ENCODE peak calls at places on chromosomes 5 and 9, in four cellular contexts. Q is HepG2, N is upper lobe of left lung, J is GM12878. U is an unnamed sample.
A peak's percentile ranks its signal among the peaks of the same experiment; 100 is the strongest.

GRCh38 chr9:71270554-71270953 is 149.1 kb upstream of the TRPM3 start:
- ATAC-seq in Q (no peak), N (no peak), J (no peak), U (no peak)

GRCh38 chr5:62616615-62617277 is 38.1 kb downstream of the LRRC70 start:
- ATAC-seq in J (no peak), Q (no peak), N (no peak), U (no peak)

GRCh38 chr9:123081824-123082223 is 48.4 kb downstream of the GPR21 start:
- ATAC-seq in N (no peak), Q (peak; percentile 62), J (peak; percentile 78), U (no peak)

GRCh38 chr9:677461-678097 is 163.9 kb upstream of the DMRT1 start:
- ATAC-seq in J (no peak), Q (peak; percentile 9), N (peak; percentile 53), U (peak; percentile 70)

GRCh38 chr5:181215997-181216982 is 6.8 kb upstream of the TRIM41 start:
- ATAC-seq in Q (no peak), N (no peak), J (no peak), U (no peak)

GRCh38 chr9:104856413-104856941 is 71.5 kb downstream of the ABCA1 start:
- ATAC-seq in Q (peak; percentile 94), J (peak; percentile 49), N (no peak), U (no peak)

GRCh38 chr5:96093890-96094381 is 132.3 kb upstream of the ELL2 start:
- ATAC-seq in J (no peak), N (no peak), Q (peak; percentile 70), U (no peak)

GRCh38 chr5:68074633-68075032 is 140.9 kb upstream of the PIK3R1 start:
- ATAC-seq in Q (peak; percentile 48), J (no peak), N (peak; percentile 59), U (no peak)

GRCh38 chr5:123283537-123283936 is 139.7 kb downstream of the CEP120 start:
- ATAC-seq in J (no peak), Q (no peak), N (no peak), U (no peak)

GRCh38 chr5:107303163-107303562 is 367.6 kb downstream of the EFNA5 start:
- ATAC-seq in N (no peak), Q (no peak), J (no peak), U (no peak)

GRCh38 chr9:82513242-82513750 is 524.7 kb downstream of the SPATA31D1 start:
- ATAC-seq in J (no peak), N (peak; percentile 40), Q (no peak), U (no peak)

GRCh38 chr9:68640421-68641089 is 64.5 kb upstream of the PIP5K1B start:
- ATAC-seq in N (no peak), J (peak; percentile 30), Q (no peak), U (no peak)

GRCh38 chr9:137647096-137647709 is 28.4 kb downstream of the EHMT1 start:
- ATAC-seq in J (no peak), Q (no peak), N (no peak), U (no peak)

GRCh38 chr5:170571331-170571731 is 67.5 kb downstream of the KCNIP1 start:
- ATAC-seq in N (no peak), J (no peak), Q (peak; percentile 65), U (no peak)

GRCh38 chr5:102867999-102868662 is 113.0 kb downstream of the PAM start:
- ATAC-seq in J (no peak), N (no peak), Q (no peak), U (no peak)

GRCh38 chr5:168712280-168712924 is 133.2 kb upstream of the PANK3 start:
- ATAC-seq in N (no peak), Q (no peak), J (peak; percentile 46), U (peak; percentile 80)

GRCh38 chr9:95409650-95410426 is 92.3 kb upstream of the FANCC start:
- ATAC-seq in J (no peak), Q (no peak), N (peak; percentile 31), U (peak; percentile 64)

GRCh38 chr9:135857371-135857786 is 50.0 kb downstream of the CAMSAP1 start:
- ATAC-seq in Q (no peak), N (no peak), J (no peak), U (no peak)

GRCh38 chr9:4138180-4138579 is 161.7 kb downstream of the GLIS3 start:
- ATAC-seq in J (no peak), N (no peak), Q (no peak), U (no peak)

GRCh38 chr5:152499816-152500575 is 94.9 kb upstream of the NMUR2 start:
- ATAC-seq in N (no peak), J (no peak), Q (no peak), U (no peak)

GRCh38 chr5:25979086-25979485 is 1059.3 kb downstream of the CDH9 start:
- ATAC-seq in Q (no peak), N (no peak), J (no peak), U (no peak)

GRCh38 chr9:99059074-99059894 is 45.6 kb upstream of the TGFBR1 start:
- ATAC-seq in Q (no peak), J (peak; percentile 86), N (peak; percentile 89), U (peak; percentile 79)

GRCh38 chr5:116788851-116789403 is 214.3 kb upstream of the SEMA6A start:
- ATAC-seq in J (no peak), N (peak; percentile 86), Q (no peak), U (peak; percentile 64)

DNA sequence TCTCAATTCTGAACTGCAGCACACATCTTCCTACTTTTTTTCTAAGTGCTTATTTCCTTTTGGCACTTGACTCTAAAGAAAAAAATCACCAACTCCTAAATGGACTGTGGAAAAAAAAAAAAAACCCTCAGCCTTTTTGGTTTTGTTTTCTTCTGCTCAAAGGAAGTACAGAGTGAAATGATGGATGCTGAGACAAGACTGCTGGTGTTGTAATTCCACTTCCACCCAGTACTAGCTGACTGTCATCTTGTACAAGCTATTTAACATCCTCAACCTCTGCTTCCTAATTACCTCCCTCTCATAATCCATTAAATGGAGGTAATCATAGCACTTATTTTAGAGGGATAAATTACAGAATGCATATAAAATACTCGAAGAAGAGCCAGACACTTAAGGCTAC is 171.6 kb upstream of the GNA14 start:
- ATAC-seq in Q (no peak), J (peak; percentile 64), N (no peak), U (peak; percentile 60)
- H3K9me3 ChIP-seq in Q (no peaks in the 10 kb centered on the region), J (no peaks in the 10 kb centered on the region), N (no peaks in the 10 kb centered on the region), U (no peaks in the 10 kb centered on the region)

GRCh38 chr5:33370135-33370472 is 70.7 kb upstream of the TARS1 start:
- ATAC-seq in N (no peak), J (no peak), Q (no peak), U (no peak)
- TF ChIP-seq EP300 in N (no peak), J (no peak), Q (no peak), U (no peak)

DNA sequence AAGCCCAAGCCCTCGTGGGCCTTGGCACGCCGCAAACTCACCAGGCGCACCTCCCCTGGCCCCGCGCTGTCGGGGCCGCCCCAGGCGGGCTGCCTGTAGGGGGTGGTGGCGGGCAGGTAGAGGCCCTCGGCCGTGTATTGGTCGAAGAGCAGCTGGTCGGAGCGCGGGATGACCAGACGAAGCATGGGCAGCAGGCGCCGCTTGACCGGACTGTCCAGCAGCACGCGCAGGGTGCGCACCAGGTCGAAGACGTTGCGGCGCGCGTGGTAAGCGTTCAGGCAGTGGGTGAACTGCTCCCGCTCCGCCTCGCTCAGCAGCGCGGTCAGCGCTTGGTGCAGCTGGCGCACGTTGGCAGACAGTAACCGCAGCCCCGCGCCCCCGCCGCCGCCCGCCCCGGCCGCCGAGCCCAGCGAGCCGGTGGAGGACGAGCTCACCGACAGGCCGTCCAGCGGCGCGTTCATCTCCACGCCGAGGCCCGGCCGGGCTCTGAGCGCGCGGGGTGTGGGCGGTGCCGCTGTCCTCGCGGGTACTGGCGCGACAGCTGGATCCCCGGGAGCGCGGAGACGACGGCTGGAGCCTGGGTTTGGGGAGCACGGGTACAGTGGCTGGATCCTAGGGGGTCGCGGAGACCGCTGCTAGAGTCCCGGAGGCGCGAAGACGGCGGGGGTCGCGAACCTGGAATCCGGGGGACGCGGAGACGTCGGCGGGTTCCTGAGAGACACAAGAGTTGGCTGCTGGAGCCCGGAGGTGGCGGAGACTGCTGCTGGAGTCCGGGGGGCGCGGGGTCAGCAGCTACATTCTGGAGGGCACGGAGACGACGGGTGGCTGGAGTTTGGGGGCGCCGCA is 709 bp downstream of the WHRN start:
- ATAC-seq in J (peak; percentile 55), N (peak; percentile 45), Q (no peak), U (peak; percentile 72)
- TF ChIP-seq POLR2AphosphoS5 in J (no peak), N (no peak), Q (no peak), U (peak; percentile 51)

DNA sequence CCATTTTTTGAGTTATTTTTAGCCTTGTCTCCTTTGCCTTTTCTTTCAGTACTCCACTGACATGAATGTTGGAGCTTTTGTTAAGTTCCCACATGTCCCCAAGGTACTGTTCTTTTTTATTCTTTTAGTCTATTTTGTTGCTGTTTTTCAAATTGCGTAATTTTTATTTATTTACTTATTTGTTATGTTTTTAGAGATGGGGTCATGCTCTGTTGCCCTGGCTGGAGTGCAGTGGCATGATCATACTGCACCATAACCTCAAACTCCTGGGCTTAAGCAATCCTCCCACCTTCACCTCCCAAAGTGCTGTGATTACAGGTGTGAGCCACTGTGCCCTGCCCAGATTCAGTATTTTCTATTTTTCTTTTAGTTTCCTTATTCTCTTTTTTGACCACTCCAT is 5.4 kb upstream of the PCDHA1 start:
- ATAC-seq in Q (no peak), N (no peak), J (no peak), U (no peak)
- H3K9me3 ChIP-seq in Q (peaks cover 65% of the 10 kb centered on the region), N (peaks cover 73% of the 10 kb centered on the region), J (no peaks in the 10 kb centered on the region), U (no peaks in the 10 kb centered on the region)

DNA sequence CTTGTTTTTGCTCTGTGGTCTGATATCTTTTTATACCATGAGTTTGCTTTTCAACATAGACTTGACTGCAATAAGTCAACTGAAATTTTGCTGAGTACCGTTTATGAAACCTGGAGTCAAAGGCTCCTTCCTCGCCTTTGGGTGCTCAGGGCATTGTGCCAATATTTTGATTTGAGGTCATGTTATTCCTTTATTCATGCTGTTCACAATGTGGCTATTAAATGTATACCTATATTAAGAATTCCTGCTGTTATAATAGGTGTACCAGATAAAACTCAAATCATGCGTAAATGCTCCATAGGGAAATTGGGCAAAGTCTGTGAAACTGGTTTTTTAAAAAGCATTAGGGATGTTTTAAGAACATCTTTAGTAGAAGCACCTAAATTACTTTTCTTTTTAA is 334.0 kb upstream of the NUDT12 start:
- ATAC-seq in J (no peak), N (no peak), Q (no peak), U (no peak)
- TF ChIP-seq EP300 in J (no peak), N (no peak), Q (no peak), U (no peak)

GRCh38 chr9:126297656-126298318 is 28.8 kb upstream of the MVB12B start:
- ATAC-seq in N (no peak), J (no peak), Q (no peak), U (no peak)
- TF ChIP-seq POLR2AphosphoS5 in N (no peak), J (no peak), Q (no peak), U (no peak)

GRCh38 chr5:40683351-40683750 is 3.6 kb downstream of the PTGER4 start:
- ATAC-seq in J (no peak), N (no peak), Q (no peak), U (no peak)

GRCh38 chr5:40687316-40687715 is 7.6 kb downstream of the PTGER4 start:
- ATAC-seq in J (no peak), N (no peak), Q (no peak), U (no peak)

GRCh38 chr5:40688127-40688756 is 8.5 kb downstream of the PTGER4 start:
- ATAC-seq in N (peak; percentile 94), Q (peak; percentile 99), J (peak; percentile 93), U (peak; percentile 85)

GRCh38 chr5:40685191-40685590 is 5.5 kb downstream of the PTGER4 start:
- ATAC-seq in J (no peak), N (no peak), Q (no peak), U (no peak)

GRCh38 chr5:40685952-40686351 is 6.2 kb downstream of the PTGER4 start:
- ATAC-seq in N (no peak), J (no peak), Q (no peak), U (no peak)
- H3K9me3 ChIP-seq in N (no peaks in the 10 kb centered on the region), J (no peaks in the 10 kb centered on the region), Q (no peaks in the 10 kb centered on the region), U (no peaks in the 10 kb centered on the region)